ENCODE peak calls at places on chromosomes 13 and 19, in six cellular contexts. One of them, this sample, is unnamed.

GRCh38 chr19:10334340-10335148 is 1.2 kb upstream of the RAVER1 start:
- DNase-seq in AG09309: peak
- DNase-seq in omental fat pad: peak
- DNase-seq in cardiac muscle cell: peak
- DNase-seq in AG09319: peak
- DNase-seq in mammary epithelial cell: peak
- DNase-seq in this sample: peak

GRCh38 chr13:29613101-29613500 is 17.6 kb upstream of the SLC7A1 start:
- DNase-seq in AG09309: no peak
- DNase-seq in omental fat pad: no peak
- DNase-seq in cardiac muscle cell: no peak
- DNase-seq in AG09319: no peak
- DNase-seq in mammary epithelial cell: no peak
- DNase-seq in this sample: no peak

GRCh38 chr13:97435297-97435682 is 1.3 kb downstream of the RAP2A start:
- DNase-seq in AG09309: no peak
- DNase-seq in omental fat pad: no peak
- DNase-seq in cardiac muscle cell: no peak
- DNase-seq in AG09319: no peak
- DNase-seq in mammary epithelial cell: no peak
- DNase-seq in this sample: no peak

GRCh38 chr13:43058318-43058674 is 34.9 kb downstream of the DNAJC15 start:
- DNase-seq in AG09309: peak
- DNase-seq in omental fat pad: no peak
- DNase-seq in cardiac muscle cell: peak
- DNase-seq in AG09319: peak
- DNase-seq in mammary epithelial cell: peak
- DNase-seq in this sample: no peak

GRCh38 chr13:23087884-23088283 is 92.9 kb upstream of the SGCG start:
- DNase-seq in AG09309: no peak
- DNase-seq in omental fat pad: no peak
- DNase-seq in cardiac muscle cell: peak
- DNase-seq in AG09319: no peak
- DNase-seq in mammary epithelial cell: no peak
- DNase-seq in this sample: no peak

GRCh38 chr13:51417716-51418115 is 35.1 kb downstream of the INTS6 start:
- DNase-seq in AG09309: no peak
- DNase-seq in omental fat pad: no peak
- DNase-seq in cardiac muscle cell: no peak
- DNase-seq in AG09319: no peak
- DNase-seq in mammary epithelial cell: no peak
- DNase-seq in this sample: no peak

GRCh38 chr13:50969691-50970090 is 60.1 kb downstream of the RNASEH2B start:
- DNase-seq in AG09309: no peak
- DNase-seq in omental fat pad: no peak
- DNase-seq in cardiac muscle cell: peak
- DNase-seq in AG09319: no peak
- DNase-seq in mammary epithelial cell: peak
- DNase-seq in this sample: no peak

GRCh38 chr13:60654405-60654804 is 257.4 kb downstream of the TDRD3 start:
- DNase-seq in AG09309: no peak
- DNase-seq in omental fat pad: no peak
- DNase-seq in cardiac muscle cell: peak
- DNase-seq in AG09319: no peak
- DNase-seq in mammary epithelial cell: no peak
- DNase-seq in this sample: no peak

GRCh38 chr13:97335488-97336134 is 98.4 kb upstream of the RAP2A start:
- DNase-seq in AG09309: no peak
- DNase-seq in omental fat pad: no peak
- DNase-seq in cardiac muscle cell: no peak
- DNase-seq in AG09319: no peak
- DNase-seq in mammary epithelial cell: no peak
- DNase-seq in this sample: no peak

GRCh38 chr19:16470541-16470910 is 1.2 kb downstream of the EPS15L1 start:
- DNase-seq in AG09309: no peak
- DNase-seq in omental fat pad: no peak
- DNase-seq in cardiac muscle cell: peak
- DNase-seq in AG09319: no peak
- DNase-seq in mammary epithelial cell: no peak
- DNase-seq in this sample: no peak

GRCh38 chr13:29679357-29680050 is 84.0 kb upstream of the SLC7A1 start:
- DNase-seq in AG09309: no peak
- DNase-seq in omental fat pad: no peak
- DNase-seq in cardiac muscle cell: peak
- DNase-seq in AG09319: no peak
- DNase-seq in mammary epithelial cell: no peak
- DNase-seq in this sample: no peak

GRCh38 chr13:23866420-23867026 is 22.7 kb downstream of the MIPEP start:
- DNase-seq in AG09309: no peak
- DNase-seq in omental fat pad: no peak
- DNase-seq in cardiac muscle cell: no peak
- DNase-seq in AG09319: no peak
- DNase-seq in mammary epithelial cell: no peak
- DNase-seq in this sample: no peak

GRCh38 chr13:30679483-30680330 is 55.6 kb upstream of the ALOX5AP start:
- DNase-seq in AG09309: no peak
- DNase-seq in omental fat pad: no peak
- DNase-seq in cardiac muscle cell: peak
- DNase-seq in AG09319: peak
- DNase-seq in mammary epithelial cell: no peak
- DNase-seq in this sample: no peak

GRCh38 chr13:33940898-33941297 is 122.9 kb downstream of the RFC3 start:
- DNase-seq in AG09309: no peak
- DNase-seq in omental fat pad: no peak
- DNase-seq in cardiac muscle cell: peak
- DNase-seq in AG09319: no peak
- DNase-seq in mammary epithelial cell: peak
- DNase-seq in this sample: no peak

GRCh38 chr13:34654682-34655081 is 287.4 kb upstream of the NBEA start:
- DNase-seq in AG09309: no peak
- DNase-seq in omental fat pad: no peak
- DNase-seq in cardiac muscle cell: peak
- DNase-seq in AG09319: no peak
- DNase-seq in mammary epithelial cell: no peak
- DNase-seq in this sample: no peak

GRCh38 chr13:53042897-53043296 is 14.3 kb downstream of the OLFM4 start:
- DNase-seq in AG09309: no peak
- DNase-seq in omental fat pad: no peak
- DNase-seq in cardiac muscle cell: no peak
- DNase-seq in AG09319: no peak
- DNase-seq in mammary epithelial cell: no peak
- DNase-seq in this sample: no peak

GRCh38 chr13:52793507-52793906 is 53.9 kb upstream of the CNMD start:
- DNase-seq in AG09309: no peak
- DNase-seq in omental fat pad: no peak
- DNase-seq in cardiac muscle cell: no peak
- DNase-seq in AG09319: no peak
- DNase-seq in mammary epithelial cell: no peak
- DNase-seq in this sample: no peak

GRCh38 chr19:49556412-49557398 is 23.7 kb downstream of the NOSIP start:
- DNase-seq in AG09309: no peak
- DNase-seq in omental fat pad: no peak
- DNase-seq in cardiac muscle cell: no peak
- DNase-seq in AG09319: no peak
- DNase-seq in mammary epithelial cell: no peak
- DNase-seq in this sample: no peak

GRCh38 chr19:32566246-32566830 is 14.7 kb upstream of the PDCD5 start:
- DNase-seq in AG09309: no peak
- DNase-seq in omental fat pad: no peak
- DNase-seq in cardiac muscle cell: peak
- DNase-seq in AG09319: no peak
- DNase-seq in mammary epithelial cell: no peak
- DNase-seq in this sample: no peak

GRCh38 chr19:2421581-2422306 is 5.6 kb downstream of the TIMM13 start:
- DNase-seq in AG09309: no peak
- DNase-seq in omental fat pad: no peak
- DNase-seq in cardiac muscle cell: no peak
- DNase-seq in AG09319: no peak
- DNase-seq in mammary epithelial cell: no peak
- DNase-seq in this sample: no peak

GRCh38 chr19:10270180-10270615 is 722 bp upstream of the ICAM1 start:
- DNase-seq in AG09309: no peak
- DNase-seq in omental fat pad: peak
- DNase-seq in cardiac muscle cell: peak
- DNase-seq in AG09319: no peak
- DNase-seq in mammary epithelial cell: no peak
- DNase-seq in this sample: no peak

GRCh38 chr19:10430505-10431253 is 10.3 kb downstream of the PDE4A start:
- DNase-seq in AG09309: no peak
- DNase-seq in omental fat pad: no peak
- DNase-seq in cardiac muscle cell: peak
- DNase-seq in AG09319: peak
- DNase-seq in mammary epithelial cell: no peak
- DNase-seq in this sample: no peak

GRCh38 chr13:110361365-110361911 is 54.4 kb downstream of the COL4A2 start:
- DNase-seq in AG09309: peak
- DNase-seq in omental fat pad: no peak
- DNase-seq in cardiac muscle cell: peak
- DNase-seq in AG09319: peak
- DNase-seq in mammary epithelial cell: no peak
- DNase-seq in this sample: no peak

GRCh38 chr13:95479706-95480105 is 72.8 kb upstream of the CLDN10 start:
- DNase-seq in AG09309: no peak
- DNase-seq in omental fat pad: no peak
- DNase-seq in cardiac muscle cell: no peak
- DNase-seq in AG09319: no peak
- DNase-seq in mammary epithelial cell: no peak
- DNase-seq in this sample: no peak

GRCh38 chr13:89827552-89827951 is 1519.9 kb upstream of the MIR17HG start:
- DNase-seq in AG09309: no peak
- DNase-seq in omental fat pad: no peak
- DNase-seq in cardiac muscle cell: no peak
- DNase-seq in AG09319: no peak
- DNase-seq in mammary epithelial cell: no peak
- DNase-seq in this sample: no peak

GRCh38 chr13:30108913-30109237 is 198.5 kb downstream of the KATNAL1 start:
- DNase-seq in AG09309: no peak
- DNase-seq in omental fat pad: no peak
- DNase-seq in cardiac muscle cell: no peak
- DNase-seq in AG09319: no peak
- DNase-seq in mammary epithelial cell: peak
- DNase-seq in this sample: no peak

GRCh38 chr13:53941588-53942190 is 913.1 kb downstream of the OLFM4 start:
- DNase-seq in AG09309: no peak
- DNase-seq in omental fat pad: no peak
- DNase-seq in cardiac muscle cell: no peak
- DNase-seq in AG09319: no peak
- DNase-seq in mammary epithelial cell: no peak
- DNase-seq in this sample: no peak

GRCh38 chr19:38268539-38268938 is 4.2 kb downstream of the SPINT2 start:
- DNase-seq in AG09309: no peak
- DNase-seq in omental fat pad: no peak
- DNase-seq in cardiac muscle cell: no peak
- DNase-seq in AG09319: no peak
- DNase-seq in mammary epithelial cell: peak
- DNase-seq in this sample: no peak

GRCh38 chr19:40365613-40366401 is 17.3 kb downstream of the PLD3 start:
- DNase-seq in AG09309: no peak
- DNase-seq in omental fat pad: peak
- DNase-seq in cardiac muscle cell: peak
- DNase-seq in AG09319: peak
- DNase-seq in mammary epithelial cell: no peak
- DNase-seq in this sample: peak

GRCh38 chr13:94548382-94549240 is 47.3 kb downstream of the TGDS start:
- DNase-seq in AG09309: peak
- DNase-seq in omental fat pad: peak
- DNase-seq in cardiac muscle cell: peak
- DNase-seq in AG09319: no peak
- DNase-seq in mammary epithelial cell: no peak
- DNase-seq in this sample: no peak

DNA sequence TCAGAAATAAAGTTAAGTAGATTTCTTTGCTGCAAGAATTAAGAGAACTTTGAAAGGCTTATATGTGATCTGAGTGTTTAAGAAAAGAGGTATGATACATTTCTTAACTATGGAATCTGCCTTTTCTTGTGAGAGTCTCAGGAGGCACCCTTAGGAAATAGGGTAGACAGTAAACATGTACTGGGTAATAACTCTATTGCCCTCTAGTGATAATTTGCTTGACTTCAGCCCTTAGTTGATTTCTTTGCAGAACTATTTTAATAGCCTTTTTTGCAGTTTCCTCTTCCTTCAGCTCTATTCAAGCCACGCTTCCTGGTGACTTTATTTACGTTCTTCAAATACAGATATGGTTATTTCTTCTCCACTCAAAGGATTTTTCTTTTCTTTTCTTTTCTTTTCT is 37.0 kb upstream of the CCNA1 start:
- DNase-seq in AG09309: peak
- DNase-seq in omental fat pad: no peak
- DNase-seq in cardiac muscle cell: peak
- DNase-seq in AG09319: peak
- DNase-seq in mammary epithelial cell: peak
- DNase-seq in this sample: no peak
- TF ChIP-seq CTCF in AG09309: peak
- TF ChIP-seq CTCF in omental fat pad: no peak
- TF ChIP-seq CTCF in cardiac muscle cell: peak
- TF ChIP-seq CTCF in AG09319: peak
- TF ChIP-seq CTCF in mammary epithelial cell: peak
- TF ChIP-seq CTCF in this sample: peak

GRCh38 chr19:6272411-6272791 is 7.4 kb downstream of the MLLT1 start:
- DNase-seq in AG09309: no peak
- DNase-seq in omental fat pad: no peak
- DNase-seq in cardiac muscle cell: no peak
- DNase-seq in AG09319: no peak
- DNase-seq in mammary epithelial cell: no peak
- DNase-seq in this sample: no peak
- TF ChIP-seq CTCF in AG09309: no peak
- TF ChIP-seq CTCF in omental fat pad: no peak
- TF ChIP-seq CTCF in cardiac muscle cell: no peak
- TF ChIP-seq CTCF in AG09319: no peak
- TF ChIP-seq CTCF in mammary epithelial cell: no peak
- TF ChIP-seq CTCF in this sample: no peak

GRCh38 chr19:1259206-1259872 is 9.8 kb upstream of the CIRBP start:
- DNase-seq in AG09309: no peak
- DNase-seq in omental fat pad: no peak
- DNase-seq in cardiac muscle cell: peak
- DNase-seq in AG09319: no peak
- DNase-seq in mammary epithelial cell: no peak
- DNase-seq in this sample: no peak
- TF ChIP-seq CTCF in AG09309: no peak
- TF ChIP-seq CTCF in omental fat pad: no peak
- TF ChIP-seq CTCF in cardiac muscle cell: no peak
- TF ChIP-seq CTCF in AG09319: no peak
- TF ChIP-seq CTCF in mammary epithelial cell: no peak
- TF ChIP-seq CTCF in this sample: no peak

DNA sequence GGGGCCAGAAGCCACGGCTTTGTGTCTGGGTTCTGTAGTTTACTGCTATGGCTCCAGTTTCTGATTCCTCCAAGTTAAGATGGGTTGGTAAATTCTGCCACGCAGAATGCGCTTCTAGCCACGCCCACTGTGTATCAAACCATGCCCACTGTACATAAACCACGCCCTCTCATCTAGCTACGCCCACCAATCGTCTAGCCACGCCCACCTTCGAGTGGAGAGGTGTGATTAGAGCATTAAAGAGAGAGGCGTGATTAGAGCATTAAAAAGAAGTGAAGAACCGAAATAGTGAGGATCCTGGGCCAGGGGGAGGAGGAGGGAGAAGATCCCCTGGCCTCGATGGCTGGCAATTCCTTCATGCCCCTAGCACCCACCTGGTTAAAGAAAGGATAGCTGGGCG is 43.7 kb upstream of the ADGRE5 start:
- DNase-seq in AG09309: no peak
- DNase-seq in omental fat pad: no peak
- DNase-seq in cardiac muscle cell: peak
- DNase-seq in AG09319: no peak
- DNase-seq in mammary epithelial cell: no peak
- DNase-seq in this sample: no peak
- TF ChIP-seq CTCF in AG09309: no peak
- TF ChIP-seq CTCF in omental fat pad: no peak
- TF ChIP-seq CTCF in cardiac muscle cell: no peak
- TF ChIP-seq CTCF in AG09319: no peak
- TF ChIP-seq CTCF in mammary epithelial cell: no peak
- TF ChIP-seq CTCF in this sample: no peak

This sample was measured in progenitor cell of endocrine pancreas.